ENCODE peak calls at places on chromosome 19, in five cellular contexts. W is PC-3; C is CD4-positive, alpha-beta T cell; O is SK-N-SH; V is IMR-90. E is an unnamed sample.
A peak's percentile ranks its signal among the peaks of the same experiment; 100 is the strongest.

GRCh38 chr19:35528218-35529038 is at the start of gene SBSN:
- DNase-seq in W (peak; percentile 48), C (no peak), O (no peak), V (peak; percentile 84), E (no peak)

GRCh38 chr19:1377176-1377964 is 6.3 kb upstream of the NDUFS7 start:
- DNase-seq in W (no peak), C (no peak), O (no peak), V (no peak), E (no peak)

GRCh38 chr19:29384676-29385075 is 141.1 kb upstream of the VSTM2B start:
- DNase-seq in W (no peak), C (no peak), O (no peak), V (no peak), E (no peak)

GRCh38 chr19:17867087-17867486 is 4.7 kb upstream of the SLC5A5 start:
- DNase-seq in W (no peak), C (no peak), O (peak; percentile 31), V (no peak), E (no peak)

GRCh38 chr19:34505321-34506025 is 23.9 kb downstream of the WTIP start:
- DNase-seq in W (no peak), C (no peak), O (peak; percentile 15), V (no peak), E (no peak)

GRCh38 chr19:41706741-41707501 is 1.5 kb upstream of the CEACAM5 start:
- DNase-seq in W (peak; percentile 71), C (peak; percentile 50), O (peak; percentile 79), V (no peak), E (peak; percentile 39)

GRCh38 chr19:3565177-3565576 is 7.6 kb upstream of the HMG20B start:
- DNase-seq in W (peak; percentile 68), C (no peak), O (no peak), V (peak; percentile 28), E (no peak)

GRCh38 chr19:806815-807421 is 9.7 kb downstream of the PTBP1 start:
- DNase-seq in W (no peak), C (no peak), O (peak; percentile 44), V (no peak), E (no peak)

GRCh38 chr19:49355890-49356289 is 6.3 kb downstream of the TEAD2 start:
- DNase-seq in W (no peak), C (no peak), O (no peak), V (no peak), E (no peak)

GRCh38 chr19:5894704-5895349 is 8.8 kb downstream of the NDUFA11 start:
- DNase-seq in W (no peak), C (no peak), O (peak; percentile 62), V (no peak), E (no peak)

GRCh38 chr19:5892772-5893275 is 10.8 kb downstream of the NDUFA11 start:
- DNase-seq in W (no peak), C (no peak), O (no peak), V (no peak), E (no peak)

GRCh38 chr19:5893907-5894703 is 9.5 kb downstream of the NDUFA11 start:
- DNase-seq in W (no peak), C (no peak), O (peak; percentile 94), V (no peak), E (no peak)

GRCh38 chr19:5891938-5892771 is 11.4 kb downstream of the NDUFA11 start:
- DNase-seq in W (peak; percentile 60), C (no peak), O (peak; percentile 83), V (peak; percentile 35), E (no peak)

DNA sequence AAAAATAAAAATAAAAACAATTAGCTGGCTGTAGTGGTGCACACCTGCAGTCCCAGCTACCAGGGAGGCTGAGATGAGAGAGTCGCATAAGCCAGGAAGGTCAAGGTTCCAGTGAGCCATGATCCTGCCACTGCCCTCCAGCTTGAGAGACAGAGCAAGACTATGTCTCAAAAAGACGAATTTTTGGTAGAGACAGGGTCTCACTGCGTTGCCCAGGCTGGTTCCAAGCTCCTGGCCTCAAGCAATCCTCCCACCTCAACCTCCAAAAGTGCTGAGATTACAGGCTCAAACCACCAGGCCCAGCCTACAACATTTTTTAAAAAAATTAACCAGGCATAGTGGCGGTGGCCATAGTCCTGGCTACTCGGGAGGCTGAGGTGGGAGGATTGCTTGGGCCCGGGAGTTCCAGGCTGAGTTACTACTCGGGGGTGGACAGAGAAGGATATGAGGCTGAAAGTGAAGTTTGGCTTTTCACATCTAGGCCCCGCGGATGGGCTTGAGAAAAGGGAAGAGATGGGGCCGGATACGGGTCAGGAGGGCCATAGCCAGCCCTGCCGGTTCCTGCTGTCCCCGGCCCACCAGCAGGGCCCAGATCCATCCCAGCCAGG is 10.2 kb downstream of the NDUFA11 start:
- DNase-seq in W (no peak), C (no peak), O (no peak), V (no peak), E (no peak)
- TF ChIP-seq CTCF in W (no peak), C (no peak), O (no peak), V (no peak), E (no peak)

DNA sequence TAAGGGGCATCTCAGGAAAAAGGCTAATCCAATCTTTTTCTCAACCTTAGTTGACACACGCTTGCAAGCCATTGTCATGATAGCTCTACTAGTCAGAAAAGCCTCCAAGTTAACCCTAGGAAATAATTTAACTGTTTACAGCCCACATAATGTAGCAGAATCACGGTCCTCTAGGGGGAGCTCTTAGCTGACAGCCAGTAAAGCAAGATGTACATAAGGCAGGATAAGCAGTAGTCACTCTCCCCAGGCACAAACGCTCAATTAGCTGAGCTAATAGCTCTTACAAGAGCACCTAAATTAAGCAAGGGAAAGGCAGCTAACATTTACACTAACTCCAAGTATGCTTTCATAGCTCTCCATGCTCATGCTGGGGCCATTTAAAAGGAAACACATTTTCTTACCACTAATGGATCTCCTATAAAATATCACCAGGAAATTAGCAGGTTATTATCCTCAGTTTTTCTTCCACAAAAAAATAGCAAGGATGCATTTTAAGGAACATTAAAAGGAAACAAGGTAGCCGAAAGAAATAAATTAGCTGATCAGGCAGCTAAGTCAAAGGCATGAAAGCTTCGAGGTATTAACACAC is 33.7 kb upstream of the ZSCAN5A start:
- DNase-seq in W (peak; percentile 17), C (no peak), O (peak; percentile 24), V (no peak), E (no peak)
- TF ChIP-seq CTCF in W (peak; percentile 60), C (peak; percentile 16), O (peak; percentile 42), V (peak; percentile 11), E (peak; percentile 30)

DNA sequence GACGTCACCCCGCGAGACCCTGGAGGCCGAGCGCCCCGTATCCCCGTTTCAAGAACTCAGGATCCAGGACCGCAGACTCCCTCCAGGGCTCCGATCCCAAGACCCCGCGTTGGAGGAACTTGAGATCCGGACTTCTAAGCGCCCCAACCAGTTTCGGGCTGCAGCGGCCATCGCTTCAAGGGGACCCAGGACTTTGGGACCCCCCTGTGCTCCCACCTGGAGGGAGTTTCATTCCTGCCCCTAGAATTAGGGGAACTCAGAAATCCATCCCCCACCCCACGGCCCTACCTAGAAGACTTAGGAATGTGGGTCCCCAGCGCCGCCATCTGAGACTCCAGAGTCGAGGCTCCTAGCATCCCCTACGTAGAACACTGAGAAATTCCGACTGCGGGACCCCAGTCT is 399 bp downstream of the PLEKHG2 start:
- DNase-seq in W (no peak), C (no peak), O (no peak), V (no peak), E (no peak)
- TF ChIP-seq CTCF in W (peak; percentile 8), C (peak; percentile 6), O (peak; percentile 10), V (no peak), E (no peak)

GRCh38 chr19:12346896-12347295 is 13.5 kb upstream of the ZNF563 start:
- DNase-seq in W (no peak), C (no peak), O (no peak), V (no peak), E (no peak)
- TF ChIP-seq CTCF in W (no peak), C (peak; percentile 58), O (no peak), V (no peak), E (peak; percentile 5)

GRCh38 chr19:47112664-47113445 is 721 bp downstream of the ZC3H4 start:
- DNase-seq in W (peak; percentile 97), C (peak; percentile 99), O (peak; percentile 92), V (peak; percentile 99), E (no peak)
- TF ChIP-seq CTCF in W (no peak), C (no peak), O (no peak), V (no peak), E (no peak)

GRCh38 chr19:54440641-54441040 is 8.4 kb upstream of the LENG8 start:
- DNase-seq in W (no peak), C (no peak), O (no peak), V (no peak), E (no peak)

GRCh38 chr19:54436031-54436523 is 12.9 kb upstream of the LENG8 start:
- DNase-seq in W (no peak), C (no peak), O (no peak), V (no peak), E (no peak)

GRCh38 chr19:54436561-54437229 is 12.3 kb upstream of the LENG8 start:
- DNase-seq in W (no peak), C (no peak), O (no peak), V (no peak), E (no peak)

GRCh38 chr19:54435551-54436016 is 13.4 kb upstream of the LENG8 start:
- DNase-seq in W (no peak), C (no peak), O (no peak), V (no peak), E (no peak)

GRCh38 chr19:54439174-54439851 is 9.7 kb upstream of the LENG8 start:
- DNase-seq in W (peak; percentile 68), C (peak; percentile 6), O (peak; percentile 63), V (no peak), E (no peak)
- TF ChIP-seq CTCF in W (peak; percentile 76), C (no peak), O (peak; percentile 52), V (peak; percentile 31), E (peak; percentile 58)

GRCh38 chr19:13035820-13036365 is 40.6 kb downstream of the NFIX start:
- DNase-seq in W (no peak), C (no peak), O (no peak), V (no peak), E (no peak)

GRCh38 chr19:13034636-13035035 is 39.4 kb downstream of the NFIX start:
- DNase-seq in W (peak; percentile 44), C (no peak), O (no peak), V (no peak), E (no peak)

GRCh38 chr19:13037718-13038117 is 42.4 kb downstream of the NFIX start:
- DNase-seq in W (no peak), C (no peak), O (no peak), V (no peak), E (no peak)

GRCh38 chr19:13037161-13037560 is 41.9 kb downstream of the NFIX start:
- DNase-seq in W (peak; percentile 91), C (no peak), O (no peak), V (peak; percentile 85), E (no peak)

GRCh38 chr19:13036366-13036976 is 41.2 kb downstream of the NFIX start:
- DNase-seq in W (peak; percentile 93), C (no peak), O (no peak), V (peak; percentile 29), E (no peak)
- TF ChIP-seq CTCF in W (peak; percentile 78), C (no peak), O (no peak), V (no peak), E (peak; percentile 14)

GRCh38 chr19:13953021-13953531 is 767 bp downstream of the DCAF15 start:
- DNase-seq in W (peak; percentile 46), C (no peak), O (no peak), V (peak; percentile 39), E (no peak)
- TF ChIP-seq CTCF in W (peak; percentile 29), C (no peak), O (peak; percentile 14), V (peak; percentile 26), E (no peak)

E was measured in D721Med.